ENCODE peak calls at places on chromosomes 7 and 10, in six cellular contexts. One of them, this sample, is unnamed.
A peak's percentile ranks its signal among the peaks of the same experiment; 100 is the strongest.

GRCh38 chr7:71661671-71662224 is 529.8 kb downstream of the GALNT17 start:
- DNase-seq in endothelial cell: no peak
- DNase-seq in right atrium auricular region: no peak
- DNase-seq in HFF-Myc: no peak
- DNase-seq in HCT116: no peak
- DNase-seq in AG04450: no peak
- DNase-seq in this sample: no peak

GRCh38 chr7:151442776-151443496 is 3.0 kb upstream of the CRYGN start:
- DNase-seq in HCT116: no peak
- DNase-seq in HFF-Myc: no peak
- DNase-seq in AG04450: no peak
- DNase-seq in endothelial cell: no peak
- DNase-seq in right atrium auricular region: no peak
- DNase-seq in this sample: no peak

GRCh38 chr10:34555653-34556052 is 259.4 kb downstream of the PARD3 start:
- DNase-seq in right atrium auricular region: no peak
- DNase-seq in HCT116: peak; percentile 38
- DNase-seq in HFF-Myc: no peak
- DNase-seq in AG04450: no peak
- DNase-seq in endothelial cell: no peak
- DNase-seq in this sample: no peak

GRCh38 chr10:3099291-3100092 is 32.1 kb downstream of the PFKP start:
- DNase-seq in endothelial cell: no peak
- DNase-seq in HFF-Myc: no peak
- DNase-seq in right atrium auricular region: no peak
- DNase-seq in HCT116: no peak
- DNase-seq in AG04450: peak; percentile 46
- DNase-seq in this sample: peak; percentile 49

GRCh38 chr7:4789194-4790077 is 14.0 kb downstream of the AP5Z1 start:
- DNase-seq in HCT116: no peak
- DNase-seq in endothelial cell: no peak
- DNase-seq in AG04450: no peak
- DNase-seq in HFF-Myc: no peak
- DNase-seq in right atrium auricular region: no peak
- DNase-seq in this sample: no peak

GRCh38 chr7:95201718-95202117 is 122.6 kb downstream of the PON1 start:
- DNase-seq in HFF-Myc: no peak
- DNase-seq in right atrium auricular region: no peak
- DNase-seq in endothelial cell: no peak
- DNase-seq in AG04450: no peak
- DNase-seq in HCT116: no peak
- DNase-seq in this sample: no peak

GRCh38 chr7:14013880-14014279 is 24.4 kb upstream of the ETV1 start:
- DNase-seq in HCT116: no peak
- DNase-seq in AG04450: no peak
- DNase-seq in right atrium auricular region: no peak
- DNase-seq in HFF-Myc: no peak
- DNase-seq in endothelial cell: no peak
- DNase-seq in this sample: no peak

GRCh38 chr7:35463176-35463575 is 209.3 kb upstream of the TBX20 start:
- DNase-seq in HCT116: no peak
- DNase-seq in right atrium auricular region: no peak
- DNase-seq in HFF-Myc: no peak
- DNase-seq in endothelial cell: no peak
- DNase-seq in AG04450: no peak
- DNase-seq in this sample: no peak

GRCh38 chr10:122044045-122044661 is 55.2 kb downstream of the TACC2 start:
- DNase-seq in HCT116: no peak
- DNase-seq in endothelial cell: no peak
- DNase-seq in right atrium auricular region: no peak
- DNase-seq in HFF-Myc: no peak
- DNase-seq in AG04450: no peak
- DNase-seq in this sample: no peak

GRCh38 chr7:152462995-152463713 is 27.4 kb upstream of the KMT2C start:
- DNase-seq in endothelial cell: no peak
- DNase-seq in AG04450: peak; percentile 13
- DNase-seq in HCT116: no peak
- DNase-seq in right atrium auricular region: peak; percentile 65
- DNase-seq in HFF-Myc: peak; percentile 19
- DNase-seq in this sample: no peak

GRCh38 chr7:134174797-134175261 is 47.7 kb downstream of the LRGUK start:
- DNase-seq in AG04450: peak; percentile 33
- DNase-seq in right atrium auricular region: no peak
- DNase-seq in HFF-Myc: peak; percentile 69
- DNase-seq in endothelial cell: no peak
- DNase-seq in HCT116: peak; percentile 70
- DNase-seq in this sample: peak; percentile 92

GRCh38 chr10:132904169-132904813 is 38.1 kb downstream of the CFAP46 start:
- DNase-seq in HCT116: peak; percentile 29
- DNase-seq in AG04450: no peak
- DNase-seq in endothelial cell: peak; percentile 50
- DNase-seq in right atrium auricular region: no peak
- DNase-seq in HFF-Myc: peak; percentile 6
- DNase-seq in this sample: no peak

GRCh38 chr10:3325954-3326353 is 153.4 kb upstream of the PITRM1 start:
- DNase-seq in endothelial cell: no peak
- DNase-seq in AG04450: no peak
- DNase-seq in right atrium auricular region: no peak
- DNase-seq in HFF-Myc: no peak
- DNase-seq in HCT116: no peak
- DNase-seq in this sample: no peak

GRCh38 chr10:78688945-78689935 is 379.5 kb upstream of the ZMIZ1 start:
- DNase-seq in right atrium auricular region: peak; percentile 61
- DNase-seq in HFF-Myc: no peak
- DNase-seq in HCT116: no peak
- DNase-seq in AG04450: no peak
- DNase-seq in endothelial cell: no peak
- DNase-seq in this sample: no peak
- TF ChIP-seq CTCF in right atrium auricular region: no peak
- TF ChIP-seq CTCF in HFF-Myc: no peak
- TF ChIP-seq CTCF in HCT116: no peak
- TF ChIP-seq CTCF in AG04450: no peak
- TF ChIP-seq CTCF in endothelial cell: no peak
- TF ChIP-seq CTCF in this sample: no peak

GRCh38 chr10:74983383-74983782 is 128.1 kb upstream of the SAMD8 start:
- DNase-seq in endothelial cell: no peak
- DNase-seq in AG04450: no peak
- DNase-seq in HCT116: no peak
- DNase-seq in right atrium auricular region: no peak
- DNase-seq in HFF-Myc: no peak
- DNase-seq in this sample: no peak

GRCh38 chr10:74977072-74977471 is 134.4 kb upstream of the SAMD8 start:
- DNase-seq in HFF-Myc: no peak
- DNase-seq in right atrium auricular region: no peak
- DNase-seq in AG04450: no peak
- DNase-seq in endothelial cell: no peak
- DNase-seq in HCT116: no peak
- DNase-seq in this sample: no peak

GRCh38 chr10:74982634-74982982 is 128.8 kb upstream of the SAMD8 start:
- DNase-seq in AG04450: no peak
- DNase-seq in HCT116: no peak
- DNase-seq in endothelial cell: no peak
- DNase-seq in right atrium auricular region: no peak
- DNase-seq in HFF-Myc: no peak
- DNase-seq in this sample: no peak

GRCh38 chr10:74977913-74978847 is 133.3 kb upstream of the SAMD8 start:
- DNase-seq in HCT116: no peak
- DNase-seq in AG04450: no peak
- DNase-seq in endothelial cell: no peak
- DNase-seq in HFF-Myc: no peak
- DNase-seq in right atrium auricular region: no peak
- DNase-seq in this sample: no peak

DNA sequence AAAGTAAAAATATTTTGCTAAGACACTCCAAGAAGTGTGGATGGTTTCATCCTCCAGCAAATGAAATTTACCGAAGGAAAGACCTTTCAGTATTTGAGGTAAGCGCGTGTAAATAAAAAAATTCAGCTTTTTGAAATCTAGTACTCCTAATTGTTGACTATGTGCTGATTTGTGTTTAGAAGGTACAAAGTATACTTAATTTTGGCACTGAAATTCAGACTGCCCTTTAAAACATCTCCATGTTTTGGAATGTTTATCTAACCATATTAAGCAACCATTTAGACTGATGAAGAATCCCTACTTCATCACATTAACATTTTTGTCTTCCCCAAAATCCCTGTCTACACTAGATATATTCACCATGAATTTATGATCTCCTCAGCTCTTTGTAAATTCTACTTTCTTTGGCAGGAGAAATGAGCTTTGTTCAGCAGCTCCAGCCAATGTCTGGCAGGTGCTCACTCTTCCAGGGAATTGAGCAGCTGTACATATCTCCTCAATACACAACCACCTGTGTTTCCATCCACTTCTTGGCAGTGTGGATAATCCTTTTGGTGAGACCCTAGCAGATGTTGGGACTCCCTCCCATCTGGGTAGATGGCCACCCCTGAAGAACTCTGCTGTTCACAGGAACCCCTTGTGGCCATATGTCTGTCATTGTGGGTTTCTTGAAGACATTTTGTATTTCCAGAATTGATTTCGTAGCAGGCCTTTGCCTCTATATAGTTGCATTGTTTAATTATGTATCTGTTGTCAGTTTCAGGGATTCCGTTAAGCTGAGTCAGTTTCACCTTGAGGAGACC is 129.4 kb upstream of the SAMD8 start:
- DNase-seq in endothelial cell: no peak
- DNase-seq in HFF-Myc: no peak
- DNase-seq in HCT116: no peak
- DNase-seq in right atrium auricular region: no peak
- DNase-seq in AG04450: no peak
- DNase-seq in this sample: no peak
- TF ChIP-seq CTCF in endothelial cell: no peak
- TF ChIP-seq CTCF in HFF-Myc: no peak
- TF ChIP-seq CTCF in HCT116: no peak
- TF ChIP-seq CTCF in right atrium auricular region: no peak
- TF ChIP-seq CTCF in AG04450: no peak
- TF ChIP-seq CTCF in this sample: no peak

GRCh38 chr10:79981673-79982485 is 33.0 kb upstream of the SFTPD start:
- DNase-seq in HFF-Myc: no peak
- DNase-seq in HCT116: peak; percentile 23
- DNase-seq in right atrium auricular region: no peak
- DNase-seq in endothelial cell: peak; percentile 43
- DNase-seq in AG04450: no peak
- DNase-seq in this sample: no peak
- TF ChIP-seq CTCF in HFF-Myc: no peak
- TF ChIP-seq CTCF in HCT116: no peak
- TF ChIP-seq CTCF in right atrium auricular region: no peak
- TF ChIP-seq CTCF in endothelial cell: no peak
- TF ChIP-seq CTCF in AG04450: peak; percentile 2
- TF ChIP-seq CTCF in this sample: no peak

GRCh38 chr10:44858017-44858371 is 53.1 kb upstream of the TMEM72 start:
- DNase-seq in endothelial cell: no peak
- DNase-seq in HFF-Myc: no peak
- DNase-seq in AG04450: no peak
- DNase-seq in HCT116: no peak
- DNase-seq in right atrium auricular region: no peak
- DNase-seq in this sample: no peak
- TF ChIP-seq CTCF in endothelial cell: no peak
- TF ChIP-seq CTCF in HFF-Myc: no peak
- TF ChIP-seq CTCF in AG04450: no peak
- TF ChIP-seq CTCF in HCT116: no peak
- TF ChIP-seq CTCF in right atrium auricular region: no peak
- TF ChIP-seq CTCF in this sample: no peak

GRCh38 chr7:46360811-46361210 is 439.7 kb upstream of the IGFBP3 start:
- DNase-seq in right atrium auricular region: no peak
- DNase-seq in AG04450: no peak
- DNase-seq in HCT116: no peak
- DNase-seq in endothelial cell: no peak
- DNase-seq in HFF-Myc: no peak
- DNase-seq in this sample: no peak
- TF ChIP-seq CTCF in right atrium auricular region: no peak
- TF ChIP-seq CTCF in AG04450: no peak
- TF ChIP-seq CTCF in HCT116: no peak
- TF ChIP-seq CTCF in endothelial cell: no peak
- TF ChIP-seq CTCF in HFF-Myc: no peak
- TF ChIP-seq CTCF in this sample: no peak

GRCh38 chr7:42237162-42237821 is at the start of gene GLI3:
- DNase-seq in endothelial cell: peak; percentile 82
- DNase-seq in AG04450: peak; percentile 77
- DNase-seq in right atrium auricular region: peak; percentile 77
- DNase-seq in HFF-Myc: peak; percentile 83
- DNase-seq in HCT116: no peak
- DNase-seq in this sample: peak; percentile 56

GRCh38 chr7:42233939-42234338 is 3.1 kb downstream of the GLI3 start:
- DNase-seq in AG04450: no peak
- DNase-seq in HFF-Myc: no peak
- DNase-seq in endothelial cell: no peak
- DNase-seq in HCT116: no peak
- DNase-seq in right atrium auricular region: no peak
- DNase-seq in this sample: no peak

GRCh38 chr7:42236266-42237161 is 495 bp downstream of the GLI3 start:
- DNase-seq in endothelial cell: peak; percentile 58
- DNase-seq in HCT116: no peak
- DNase-seq in HFF-Myc: no peak
- DNase-seq in right atrium auricular region: no peak
- DNase-seq in AG04450: no peak
- DNase-seq in this sample: no peak

GRCh38 chr7:42234736-42235135 is 2.3 kb downstream of the GLI3 start:
- DNase-seq in HCT116: no peak
- DNase-seq in right atrium auricular region: no peak
- DNase-seq in endothelial cell: no peak
- DNase-seq in HFF-Myc: no peak
- DNase-seq in AG04450: no peak
- DNase-seq in this sample: no peak

DNA sequence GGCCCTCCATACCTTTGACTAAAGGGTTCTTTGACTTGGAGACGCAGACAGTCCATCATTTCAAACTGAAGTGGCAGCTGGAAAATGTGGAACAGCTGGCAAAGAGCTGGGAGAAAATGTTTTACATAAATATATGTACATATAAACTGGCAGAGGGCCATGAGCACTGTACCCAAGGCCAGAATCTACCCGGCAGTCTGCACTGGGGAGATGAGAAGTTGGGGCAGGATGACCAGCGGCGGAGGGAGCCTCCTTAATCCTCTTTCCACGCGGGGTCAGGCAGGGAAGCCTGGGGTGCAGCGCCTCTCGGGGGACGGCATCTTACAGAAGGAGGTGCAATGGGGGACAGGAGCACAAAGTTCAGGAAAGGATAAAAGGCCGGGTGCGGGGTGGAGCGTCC is 1.3 kb downstream of the GLI3 start:
- DNase-seq in endothelial cell: no peak
- DNase-seq in AG04450: no peak
- DNase-seq in HCT116: no peak
- DNase-seq in right atrium auricular region: no peak
- DNase-seq in HFF-Myc: no peak
- DNase-seq in this sample: no peak
- TF ChIP-seq CTCF in endothelial cell: no peak
- TF ChIP-seq CTCF in AG04450: no peak
- TF ChIP-seq CTCF in HCT116: no peak
- TF ChIP-seq CTCF in right atrium auricular region: no peak
- TF ChIP-seq CTCF in HFF-Myc: no peak
- TF ChIP-seq CTCF in this sample: no peak